ENCODE peak calls at places on chromosomes 12 and 14, in six cellular contexts. X, O, H, M, R and N are unnamed samples.
A peak's percentile ranks its signal among the peaks of the same experiment; 100 is the strongest.

GRCh38 chr14:68807148-68807600 is 14.3 kb upstream of the ZFP36L1 start:
- DNase-seq in X (no peak), O (no peak), H (peak; percentile 67), M (no peak), R (no peak), N (peak; percentile 97)

GRCh38 chr12:123436017-123436964 is at the start of gene RILPL2:
- DNase-seq in X (peak; percentile 28), O (peak; percentile 49), H (peak; percentile 92), M (peak; percentile 91), R (peak; percentile 87), N (peak; percentile 91)

GRCh38 chr14:37588667-37588955 is 6.4 kb downstream of the FOXA1 start:
- DNase-seq in X (no peak), O (no peak), H (no peak), M (no peak), R (no peak), N (no peak)

GRCh38 chr12:33427071-33427470 is 12.5 kb downstream of the SYT10 start:
- DNase-seq in X (no peak), O (no peak), H (no peak), M (no peak), R (no peak), N (no peak)

GRCh38 chr12:100578923-100579322 is 5.4 kb downstream of the GAS2L3 start:
- DNase-seq in X (no peak), O (no peak), H (no peak), M (no peak), R (no peak), N (no peak)

GRCh38 chr14:61611880-61612630 is 83.3 kb upstream of the HIF1A start:
- DNase-seq in X (no peak), O (no peak), H (no peak), M (no peak), R (no peak), N (peak; percentile 64)

GRCh38 chr12:116160196-116160595 is 117.3 kb downstream of the MED13L start:
- DNase-seq in X (no peak), O (no peak), H (no peak), M (no peak), R (no peak), N (peak; percentile 68)

GRCh38 chr12:34292736-34293625 is 270.7 kb downstream of the ALG10 start:
- DNase-seq in X (no peak), O (no peak), H (peak; percentile 17), M (no peak), R (no peak), N (no peak)

GRCh38 chr12:1176191-1176590 is 185.2 kb downstream of the ERC1 start:
- DNase-seq in X (no peak), O (no peak), H (no peak), M (no peak), R (no peak), N (no peak)

GRCh38 chr14:55707365-55707804 is 127.4 kb downstream of the KTN1 start:
- DNase-seq in X (peak; percentile 22), O (no peak), H (no peak), M (no peak), R (no peak), N (peak; percentile 58)

GRCh38 chr12:15230751-15231150 is 9.5 kb upstream of the RERG start:
- DNase-seq in X (no peak), O (no peak), H (no peak), M (no peak), R (no peak), N (no peak)

GRCh38 chr14:100019156-100019882 is 45.9 kb upstream of the EVL start:
- DNase-seq in X (no peak), O (no peak), H (no peak), M (no peak), R (no peak), N (peak; percentile 55)